ENCODE peak calls at places on chromosomes 3 and 15, in eight cellular contexts. X is uterus; F is brain microvascular endothelial cell; M is CD8-positive, alpha-beta T cell; S is PC-9; U is tibial artery; R is lower leg skin; Q is MM.1S. L is an unnamed sample.

GRCh38 chr3:16550305-16550675 is 36.8 kb upstream of the RFTN1 start:
- DNase-seq in X (no peak), S (no peak), U (no peak), F (no peak), M (no peak), R (no peak), Q (no peak), L (no peak)

GRCh38 chr15:35289029-35289617 is 204.0 kb upstream of the NANOGP8 start:
- DNase-seq in S (no peak), R (no peak), F (peak; percentile 54), X (peak; percentile 28), U (no peak), Q (peak; percentile 30), M (no peak), L (no peak)

GRCh38 chr3:59056706-59057105 is 6.9 kb upstream of the CFAP20DC start:
- DNase-seq in R (no peak), S (no peak), U (no peak), M (no peak), F (peak; percentile 59), X (no peak), Q (no peak), L (peak; percentile 34)

GRCh38 chr3:8945890-8946590 is 17.2 kb downstream of the RAD18 start:
- DNase-seq in Q (no peak), S (no peak), R (no peak), X (no peak), F (no peak), U (no peak), M (no peak), L (no peak)

GRCh38 chr15:63019539-63020109 is 22.9 kb upstream of the TPM1 start:
- DNase-seq in S (peak; percentile 91), R (peak; percentile 73), U (no peak), F (peak; percentile 93), X (peak; percentile 61), Q (no peak), M (no peak), L (no peak)

GRCh38 chr15:52642386-52643361 is 36.5 kb downstream of the ATOSA start:
- DNase-seq in R (no peak), S (no peak), M (no peak), X (no peak), U (no peak), Q (peak; percentile 29), F (peak; percentile 20), L (peak; percentile 73)

GRCh38 chr15:95845862-95846515 is 484.5 kb upstream of the NR2F2 start:
- DNase-seq in X (peak; percentile 50), U (peak; percentile 64), F (peak; percentile 35), S (no peak), M (no peak), R (no peak), Q (no peak), L (no peak)

GRCh38 chr3:31862861-31863260 is 118.2 kb downstream of the OSBPL10 start:
- DNase-seq in M (no peak), U (no peak), X (no peak), S (no peak), F (no peak), Q (no peak), R (no peak), L (no peak)

GRCh38 chr15:95937128-95937528 is 393.4 kb upstream of the NR2F2 start:
- DNase-seq in F (peak; percentile 12), Q (no peak), R (no peak), U (no peak), X (no peak), M (no peak), S (no peak), L (no peak)

GRCh38 chr15:63276342-63277043 is 912 bp upstream of the APH1B start:
- DNase-seq in S (no peak), X (no peak), R (no peak), M (no peak), U (no peak), Q (no peak), F (no peak), L (no peak)

GRCh38 chr15:36810656-36811449 is 231.4 kb downstream of the CDIN1 start:
- DNase-seq in S (no peak), Q (no peak), U (no peak), M (no peak), F (no peak), R (no peak), X (no peak), L (no peak)

GRCh38 chr3:165643433-165643824 is 193.8 kb downstream of the BCHE start:
- DNase-seq in X (no peak), F (peak; percentile 67), Q (peak; percentile 27), R (no peak), M (no peak), U (no peak), S (peak; percentile 11), L (no peak)

GRCh38 chr15:38254065-38254883 is 1.6 kb downstream of the SPRED1 start:
- DNase-seq in M (peak; percentile 37), R (no peak), U (peak; percentile 70), Q (peak; percentile 78), F (peak; percentile 57), S (peak; percentile 32), X (peak; percentile 35), L (no peak)

GRCh38 chr3:131349946-131350347 is 31.6 kb upstream of the NUDT16 start:
- DNase-seq in F (peak; percentile 58), R (no peak), S (peak; percentile 82), X (no peak), Q (no peak), M (no peak), U (no peak), L (peak; percentile 66)

GRCh38 chr15:31237042-31237324 is 89.7 kb upstream of the KLF13 start:
- DNase-seq in S (no peak), U (peak; percentile 44), X (no peak), F (no peak), Q (no peak), R (no peak), M (no peak), L (no peak)

GRCh38 chr3:188067932-188068331 is 86.0 kb upstream of the LPP start:
- DNase-seq in U (no peak), Q (no peak), S (no peak), X (no peak), R (no peak), F (peak; percentile 73), M (no peak), L (no peak)

GRCh38 chr15:75229191-75230015 is 27.7 kb downstream of the C15orf39 start:
- DNase-seq in S (no peak), R (no peak), U (peak; percentile 48), Q (no peak), X (no peak), M (no peak), F (peak; percentile 37), L (no peak)

GRCh38 chr3:75338342-75338741 is 325.8 kb upstream of the FRG2C start:
- DNase-seq in S (no peak), U (no peak), X (no peak), M (no peak), Q (peak; percentile 71), F (no peak), R (no peak), L (no peak)
- H3K4me3 ChIP-seq in S (no peak overlapping the region), U (no peak overlapping the region), X (no peak overlapping the region), M (no peak overlapping the region), Q (no peak overlapping the region), F (no peak overlapping the region), R (no peak overlapping the region), L (no peak overlapping the region)

GRCh38 chr3:36814776-36815175 is 50.4 kb upstream of the DCLK3 start:
- DNase-seq in S (no peak), X (no peak), R (no peak), Q (no peak), F (no peak), U (no peak), M (no peak), L (no peak)
- TF ChIP-seq CTCF in S (peak; percentile 35), X (no peak), R (no peak), Q (peak; percentile 9), F (peak; percentile 56), U (no peak), M (no peak), L (no peak)

GRCh38 chr3:134029734-134030381 is at the start of gene SLCO2A1:
- DNase-seq in S (peak; percentile 29), U (no peak), F (no peak), R (peak; percentile 90), M (no peak), X (peak; percentile 44), Q (no peak), L (no peak)

GRCh38 chr3:134029256-134029733 is 430 bp downstream of the SLCO2A1 start:
- DNase-seq in F (no peak), X (no peak), M (no peak), U (no peak), Q (no peak), R (peak; percentile 81), S (no peak), L (no peak)

GRCh38 chr3:134030801-134031619 is 1.3 kb upstream of the SLCO2A1 start:
- DNase-seq in Q (no peak), U (no peak), X (no peak), M (no peak), S (no peak), F (no peak), R (no peak), L (no peak)

GRCh38 chr3:134031620-134031915 is 1.8 kb upstream of the SLCO2A1 start:
- DNase-seq in F (no peak), Q (no peak), R (no peak), X (no peak), M (no peak), U (no peak), S (no peak), L (no peak)

DNA sequence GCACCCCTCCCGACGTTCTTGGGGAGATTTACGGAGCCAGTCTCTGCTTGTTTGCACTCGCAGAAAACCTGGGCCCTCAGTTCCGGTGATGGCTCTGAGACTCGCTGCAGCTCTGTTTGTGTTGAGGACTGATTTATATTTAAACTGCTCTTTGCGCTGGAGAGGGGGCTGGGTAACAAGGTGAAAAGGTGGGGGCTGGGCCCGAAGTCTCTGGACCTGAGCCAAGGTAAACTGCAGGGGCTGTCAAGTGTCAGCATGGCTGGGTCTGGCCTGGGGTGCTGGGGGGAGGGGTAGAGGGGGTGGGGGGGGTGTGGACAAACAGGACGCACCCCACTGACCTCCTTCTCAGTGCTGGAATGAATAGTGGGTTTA is 643 bp upstream of the SLCO2A1 start:
- DNase-seq in M (no peak), S (no peak), U (no peak), F (no peak), X (no peak), Q (no peak), R (peak; percentile 83), L (no peak)
- H3K4me3 ChIP-seq in M (no peak overlapping the region), S (no peak overlapping the region), U (peak overlapping the region; percentile 49), F (peak overlapping the region; percentile 54), X (peak overlapping the region; percentile 32), Q (no peak overlapping the region), R (no peak overlapping the region), L (peak overlapping the region; percentile 60)

DNA sequence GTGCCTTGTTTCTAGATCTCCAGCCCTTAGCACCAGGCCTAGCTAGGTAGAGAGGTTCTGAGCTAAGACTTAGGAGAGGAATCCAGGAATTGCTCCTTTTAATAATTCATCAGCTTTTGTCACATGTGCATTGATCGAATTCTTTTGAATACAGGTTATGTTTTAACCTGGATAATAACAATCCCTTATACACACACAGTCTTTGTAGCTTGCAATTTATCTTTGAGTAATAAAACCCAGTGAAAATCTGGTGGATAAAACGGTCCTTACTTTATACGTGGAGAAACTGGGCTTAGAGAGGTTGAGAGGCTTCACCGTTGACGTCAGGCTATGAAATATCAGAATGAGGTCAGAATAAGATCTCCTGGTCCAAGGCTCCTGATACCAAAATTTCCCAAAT is 7.2 kb upstream of the SCN10A start:
- DNase-seq in Q (no peak), F (no peak), M (no peak), U (no peak), R (no peak), S (no peak), X (no peak), L (no peak)
- TF ChIP-seq CTCF in Q (no peak), F (no peak), M (no peak), U (no peak), R (no peak), S (no peak), X (no peak), L (no peak)

L was measured in BJ.